ENCODE peak calls at places on chromosome 20, in five cellular contexts. T, R, M, D and X are unnamed samples.

GRCh38 chr20:5835234-5835845 is 85.1 kb downstream of the SHLD1 start:
- DNase-seq in M (no peak), T (no peak), D (peak), R (peak), X (no peak)

GRCh38 chr20:13336308-13337089 is 115.4 kb downstream of the ISM1 start:
- DNase-seq in M (no peak), T (no peak), R (peak), D (peak), X (peak)

GRCh38 chr20:2283706-2284423 is 11.9 kb upstream of the TGM3 start:
- DNase-seq in R (peak), T (no peak), D (no peak), M (no peak), X (peak)

GRCh38 chr20:48238326-48238725 is 453.0 kb upstream of the SULF2 start:
- DNase-seq in R (no peak), D (peak), M (no peak), T (no peak), X (peak)

GRCh38 chr20:58175425-58175824 is 53.0 kb downstream of the ANKRD60 start:
- DNase-seq in T (no peak), M (no peak), D (no peak), R (no peak), X (no peak)

GRCh38 chr20:44079291-44079690 is 107.7 kb downstream of the JPH2 start:
- DNase-seq in M (no peak), T (no peak), D (peak), R (no peak), X (peak)

GRCh38 chr20:58624687-58625086 is 26.4 kb upstream of the STX16 start:
- DNase-seq in D (no peak), T (no peak), R (no peak), M (no peak), X (no peak)

GRCh38 chr20:51275816-51276215 is 252.9 kb upstream of the KCNG1 start:
- DNase-seq in M (no peak), D (peak), T (no peak), R (no peak), X (no peak)

GRCh38 chr20:36322131-36322530 is 16.0 kb downstream of the DLGAP4 start:
- DNase-seq in R (no peak), M (no peak), T (no peak), D (no peak), X (no peak)

GRCh38 chr20:57048027-57048869 is 218.2 kb downstream of the BMP7 start:
- DNase-seq in M (peak), T (no peak), D (peak), R (peak), X (peak)

GRCh38 chr20:31868853-31869672 is 1.3 kb downstream of the DUSP15 start:
- DNase-seq in R (no peak), M (no peak), T (no peak), D (no peak), X (no peak)

GRCh38 chr20:46562373-46563169 is 12.1 kb upstream of the OCSTAMP start:
- DNase-seq in D (peak), M (peak), R (peak), T (peak), X (peak)

GRCh38 chr20:21513181-21513663 is 642 bp downstream of the NKX2-2 start:
- DNase-seq in D (no peak), R (no peak), T (no peak), M (no peak), X (no peak)

GRCh38 chr20:51378171-51378928 is 164.2 kb downstream of the NFATC2 start:
- DNase-seq in T (no peak), M (no peak), D (no peak), R (no peak), X (no peak)

GRCh38 chr20:31861346-31862156 is 8.8 kb downstream of the DUSP15 start:
- DNase-seq in R (peak), M (peak), D (peak), T (peak), X (peak)

GRCh38 chr20:62646851-62647520 is 4.7 kb downstream of the SLCO4A1 start:
- DNase-seq in T (no peak), M (no peak), R (peak), D (no peak), X (no peak)

GRCh38 chr20:23048283-23049200 is 930 bp downstream of the THBD start:
- DNase-seq in R (peak), D (peak), T (peak), M (peak), X (peak)

GRCh38 chr20:51365670-51366069 is 176.8 kb downstream of the NFATC2 start:
- DNase-seq in M (no peak), D (peak), R (no peak), T (no peak), X (no peak)

GRCh38 chr20:63939061-63939935 is 16.9 kb downstream of the UCKL1 start:
- DNase-seq in R (no peak), T (no peak), D (no peak), M (no peak), X (no peak)

GRCh38 chr20:50625986-50626677 is 65.2 kb downstream of the RIPOR3 start:
- DNase-seq in T (no peak), M (peak), R (peak), D (peak), X (no peak)

GRCh38 chr20:12180107-12180661 is 262.5 kb downstream of the BTBD3 start:
- DNase-seq in R (no peak), M (no peak), D (no peak), T (no peak), X (no peak)